ENCODE peak calls at places on chromosomes 4 and X, in seven cellular contexts. C, E, D, T, Z, S and N are unnamed samples.

GRCh38 chr4:47930971-47931804 is 16.8 kb upstream of the NFXL1 start:
- DNase-seq in C (peak), E (no peak), D (peak), T (no peak), Z (peak), S (no peak), N (no peak)

GRCh38 chr4:81492596-81492995 is 20.9 kb upstream of the RASGEF1B start:
- DNase-seq in C (no peak), E (no peak), D (no peak), T (no peak), Z (no peak), S (no peak), N (no peak)

GRCh38 chr4:57231781-57232180 is 121.6 kb upstream of the IGFBP7 start:
- DNase-seq in C (no peak), E (no peak), D (peak), T (no peak), Z (no peak), S (no peak), N (no peak)

GRCh38 chrX:1537031-1537715 is at the start of gene P2RY8:
- DNase-seq in C (peak), E (peak), D (peak), T (peak), Z (peak), S (peak), N (peak)

GRCh38 chrX:40262641-40263560 is 165.1 kb upstream of the BCOR start:
- DNase-seq in C (no peak), E (peak), D (peak), T (peak), Z (peak), S (no peak), N (no peak)

GRCh38 chr4:76087007-76087769 is 12.7 kb downstream of the ART3 start:
- DNase-seq in C (peak), E (peak), D (peak), T (peak), Z (peak), S (no peak), N (peak)

GRCh38 chrX:119726900-119727555 is 31.4 kb upstream of the SOWAHD start:
- DNase-seq in C (no peak), E (no peak), D (peak), T (no peak), Z (no peak), S (no peak), N (no peak)

GRCh38 chr4:94934201-94934600 is 176.4 kb downstream of the BMPR1B start:
- DNase-seq in C (peak), E (no peak), D (peak), T (peak), Z (no peak), S (no peak), N (no peak)

GRCh38 chr4:148333265-148333664 is 108.9 kb downstream of the NR3C2 start:
- DNase-seq in C (no peak), E (no peak), D (no peak), T (no peak), Z (no peak), S (no peak), N (no peak)

GRCh38 chr4:120331486-120332281 is 265.0 kb upstream of the MAD2L1 start:
- DNase-seq in C (no peak), E (no peak), D (peak), T (no peak), Z (no peak), S (no peak), N (no peak)

GRCh38 chr4:161350946-161351345 is 812.9 kb downstream of the FSTL5 start:
- DNase-seq in C (no peak), E (no peak), D (no peak), T (no peak), Z (no peak), S (no peak), N (no peak)

GRCh38 chrX:123967497-123967896 is 6.0 kb downstream of the STAG2 start:
- DNase-seq in C (no peak), E (no peak), D (no peak), T (no peak), Z (no peak), S (no peak), N (no peak)

GRCh38 chr4:19727141-19727540 is 524.6 kb upstream of the SLIT2 start:
- DNase-seq in C (no peak), E (no peak), D (no peak), T (no peak), Z (no peak), S (no peak), N (no peak)

GRCh38 chr4:19725130-19725529 is 526.6 kb upstream of the SLIT2 start:
- DNase-seq in C (no peak), E (no peak), D (no peak), T (no peak), Z (no peak), S (no peak), N (no peak)

GRCh38 chr4:19735012-19735411 is 516.7 kb upstream of the SLIT2 start:
- DNase-seq in C (no peak), E (no peak), D (no peak), T (no peak), Z (no peak), S (no peak), N (no peak)

GRCh38 chr4:19728773-19729172 is 522.9 kb upstream of the SLIT2 start:
- DNase-seq in C (no peak), E (no peak), D (no peak), T (no peak), Z (no peak), S (no peak), N (no peak)

DNA sequence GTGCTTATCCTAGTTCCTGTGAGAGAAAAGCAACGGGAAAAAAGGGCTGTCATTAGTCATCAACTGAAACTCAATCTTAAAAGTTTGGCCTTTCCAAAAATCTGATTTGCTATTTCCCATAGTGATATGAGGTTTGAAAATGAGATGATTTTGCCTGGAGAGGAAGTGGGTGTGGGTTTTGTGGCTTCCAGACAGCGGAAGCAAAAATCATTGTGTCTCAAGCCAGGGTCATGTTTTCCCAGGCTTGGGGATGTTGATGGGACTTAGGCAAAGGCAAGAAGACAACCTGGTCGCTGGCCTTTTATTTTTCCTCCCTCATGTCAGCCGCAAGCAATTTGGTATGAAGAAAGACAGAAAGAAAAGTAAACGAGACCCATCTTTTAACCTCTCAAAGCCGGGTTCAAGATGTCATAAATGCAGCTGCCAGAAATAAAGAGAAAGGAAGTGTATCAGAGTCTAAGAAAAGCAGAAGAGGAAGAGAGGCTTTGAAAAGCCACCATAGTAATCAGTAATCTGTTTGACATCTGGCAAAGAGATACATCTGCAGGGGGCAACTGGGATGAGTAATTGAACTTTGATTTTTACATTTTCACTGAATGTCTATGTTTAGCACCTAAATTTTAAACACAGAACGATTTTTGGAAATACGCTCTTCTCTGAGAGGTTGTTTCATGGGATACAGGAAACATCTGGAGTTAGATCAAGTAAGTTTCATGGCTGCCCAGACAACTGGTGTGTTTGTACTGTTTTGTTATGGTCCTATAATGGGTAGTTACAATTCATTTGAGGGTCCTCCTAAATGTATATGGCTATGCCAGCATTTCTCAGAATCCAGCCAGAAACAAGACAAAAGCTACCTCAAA is 521.6 kb upstream of the SLIT2 start:
- DNase-seq in C (no peak), E (no peak), D (peak), T (no peak), Z (peak), S (no peak), N (no peak)
- H3K4me3 ChIP-seq in C (no peak), E (no peak), D (no peak), T (no peak), Z (no peak), S (no peak), N (no peak)

GRCh38 chr4:41752081-41752836 is 3.7 kb upstream of the PHOX2B start:
- DNase-seq in C (no peak), E (no peak), D (no peak), T (no peak), Z (no peak), S (no peak), N (no peak)
- H3K4me3 ChIP-seq in C (no peak), E (no peak), D (no peak), T (no peak), Z (no peak), S (no peak), N (no peak)

GRCh38 chrX:127732709-127733108 is 319.5 kb downstream of the ACTRT1 start:
- DNase-seq in C (no peak), E (no peak), D (no peak), T (no peak), Z (no peak), S (no peak), N (no peak)
- H3K4me3 ChIP-seq in C (no peak), E (no peak), D (no peak), T (no peak), Z (no peak), S (no peak), N (no peak)

GRCh38 chr4:16265820-16266219 is 39.5 kb upstream of the TAPT1 start:
- DNase-seq in C (no peak), E (no peak), D (no peak), T (no peak), Z (no peak), S (no peak), N (no peak)

GRCh38 chr4:16268290-16268689 is 42.0 kb upstream of the TAPT1 start:
- DNase-seq in C (no peak), E (no peak), D (no peak), T (no peak), Z (no peak), S (no peak), N (no peak)

GRCh38 chr4:16270654-16271328 is 44.5 kb upstream of the TAPT1 start:
- DNase-seq in C (no peak), E (peak), D (no peak), T (peak), Z (no peak), S (no peak), N (no peak)

GRCh38 chr4:16267639-16268038 is 41.4 kb upstream of the TAPT1 start:
- DNase-seq in C (no peak), E (no peak), D (no peak), T (no peak), Z (no peak), S (no peak), N (no peak)

DNA sequence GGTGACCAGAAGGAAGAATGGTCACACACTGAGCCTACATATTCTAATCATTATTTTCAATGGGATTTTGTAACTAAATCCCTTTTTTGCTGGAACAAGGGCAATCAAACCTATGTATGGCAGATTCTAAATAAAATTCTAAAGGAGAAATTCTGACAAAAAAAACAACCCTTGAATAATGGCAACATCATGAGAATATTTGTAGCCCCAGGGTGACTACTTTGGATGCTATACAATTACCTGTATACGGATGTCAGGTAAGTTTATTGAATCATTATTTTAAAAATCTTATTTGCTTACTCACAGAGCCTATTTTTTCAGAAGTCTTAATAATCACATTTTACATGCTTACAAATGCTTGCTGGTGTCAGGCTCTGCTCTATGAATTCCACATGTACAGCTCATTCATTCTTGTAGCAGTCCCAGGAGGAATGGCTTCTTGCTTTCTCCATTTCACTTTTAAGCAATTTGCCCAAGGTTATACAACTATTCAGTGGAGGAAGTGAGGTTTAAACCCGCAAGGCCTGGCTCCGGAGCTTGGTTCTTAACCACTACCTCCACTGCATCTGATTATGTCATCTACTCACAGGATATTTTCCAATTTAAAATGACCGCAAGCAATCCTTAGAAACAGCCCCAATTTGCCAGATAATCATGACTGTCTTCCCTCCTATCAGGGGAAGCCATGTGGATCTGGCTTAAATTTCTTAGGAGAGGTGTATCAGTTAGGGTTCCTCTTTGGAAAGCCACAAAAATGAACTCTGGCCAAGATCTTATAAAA is 43.7 kb upstream of the TAPT1 start:
- DNase-seq in C (peak), E (no peak), D (peak), T (no peak), Z (no peak), S (no peak), N (no peak)
- H3K4me3 ChIP-seq in C (no peak), E (no peak), D (no peak), T (no peak), Z (no peak), S (no peak), N (no peak)

DNA sequence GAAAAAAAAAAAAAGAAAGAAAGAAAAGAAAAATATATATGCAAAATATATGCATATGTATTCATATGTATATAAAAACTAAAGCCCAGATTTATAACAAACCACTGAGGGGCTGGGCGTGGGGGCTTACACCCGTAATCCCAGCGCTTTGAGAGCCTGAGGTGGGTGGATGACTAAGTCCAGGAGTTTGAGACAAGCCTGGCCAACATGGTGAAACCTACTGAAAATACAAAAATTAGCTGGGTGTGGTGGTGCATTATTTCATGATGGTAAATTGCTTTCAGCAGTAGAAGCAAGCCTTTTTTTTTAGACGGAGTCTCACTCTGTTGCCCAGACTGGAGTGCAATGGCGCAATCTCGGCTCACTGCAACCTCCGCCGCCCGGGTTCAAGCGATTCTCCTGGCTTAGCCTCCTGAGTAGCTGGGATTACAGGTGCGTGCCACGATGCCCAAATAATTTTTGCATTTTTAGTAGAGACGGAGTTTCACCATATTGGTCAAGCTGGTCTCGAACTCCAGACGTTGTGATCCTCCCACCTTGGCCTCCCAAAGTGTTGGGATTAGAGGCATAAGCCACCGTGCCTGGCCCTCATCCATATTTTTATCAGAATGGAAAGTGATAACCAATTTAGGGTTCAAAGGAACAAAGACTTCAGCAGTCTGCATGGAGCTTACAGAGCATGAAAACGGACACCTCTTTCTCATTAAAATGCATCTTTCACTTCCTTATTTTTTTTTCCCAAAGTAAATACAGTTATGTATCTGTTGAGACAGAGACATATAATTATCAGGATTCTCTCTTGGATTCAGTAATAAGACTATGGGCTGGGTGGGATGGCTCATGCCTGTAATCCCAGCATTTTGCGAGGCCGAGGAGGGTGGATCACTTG is 27.7 kb upstream of the MOB1B start:
- DNase-seq in C (no peak), E (no peak), D (no peak), T (no peak), Z (no peak), S (no peak), N (no peak)
- H3K4me3 ChIP-seq in C (no peak), E (no peak), D (no peak), T (no peak), Z (no peak), S (no peak), N (no peak)